ENCODE peak calls at places on chromosome 11, in six cellular contexts. R is HepG2, L is stomach, Z is suprapubic skin, O is breast epithelium, G is H1. C is an unnamed sample. For H3K9me3, the result is how much of the 10 kb centered on the place peaks cover.

GRCh38 chr11:57597971-57598830 is 716 bp downstream of the SERPING1 start:
- DNase-seq in L (peak), R (peak), G (peak), O (peak), Z (peak), C (no peak)

GRCh38 chr11:128903248-128904041 is 12.3 kb downstream of the KCNJ5 start:
- DNase-seq in Z (no peak), R (no peak), O (no peak), G (no peak), L (no peak), C (no peak)

GRCh38 chr11:73218106-73218829 is at the start of gene P2RY2:
- DNase-seq in O (peak), L (peak), G (peak), Z (peak), R (peak), C (no peak)

GRCh38 chr11:111937461-111937769 is 272 bp downstream of the DIXDC1 start:
- DNase-seq in O (no peak), Z (no peak), G (no peak), R (no peak), L (no peak), C (no peak)

GRCh38 chr11:75428301-75428724 is 4.7 kb downstream of the KLHL35 start:
- DNase-seq in G (no peak), L (peak), O (peak), Z (peak), R (peak), C (peak)

GRCh38 chr11:123063396-123064267 is 1.7 kb upstream of the HSPA8 start:
- DNase-seq in Z (peak), L (peak), O (no peak), R (peak), G (no peak), C (no peak)

GRCh38 chr11:70468256-70469230 is 70.2 kb downstream of the CTTN start:
- DNase-seq in G (no peak), L (no peak), O (no peak), R (no peak), Z (no peak), C (no peak)

GRCh38 chr11:62398011-62398994 is 20.5 kb upstream of the SCGB1A1 start:
- DNase-seq in R (peak), Z (peak), O (peak), L (no peak), G (no peak), C (no peak)

GRCh38 chr11:9066432-9066925 is 24.9 kb downstream of the SCUBE2 start:
- DNase-seq in O (no peak), R (peak), G (no peak), L (no peak), Z (no peak), C (no peak)

GRCh38 chr11:212150-213100 is 4.9 kb downstream of the RIC8A start:
- DNase-seq in L (no peak), R (no peak), Z (peak), O (no peak), G (no peak), C (no peak)

GRCh38 chr11:74678591-74679512 is 52.4 kb downstream of the CHRDL2 start:
- DNase-seq in G (no peak), O (peak), L (peak), R (no peak), Z (no peak), C (no peak)

GRCh38 chr11:113778111-113778910 is 1.3 kb upstream of the CLDN25 start:
- DNase-seq in Z (no peak), O (no peak), R (peak), G (no peak), L (peak), C (no peak)

GRCh38 chr11:75593337-75593915 is 31.4 kb downstream of the SERPINH1 start:
- DNase-seq in R (peak), Z (no peak), L (no peak), G (no peak), O (no peak), C (no peak)

GRCh38 chr11:44831605-44832394 is 105.0 kb downstream of the TSPAN18 start:
- DNase-seq in O (no peak), R (no peak), L (no peak), Z (no peak), G (no peak), C (no peak)

GRCh38 chr11:76831911-76832310 is 28.8 kb upstream of the ACER3 start:
- DNase-seq in R (no peak), O (no peak), Z (no peak), L (no peak), G (no peak), C (no peak)

GRCh38 chr11:94544582-94544831 is 786 bp downstream of the FUT4 start:
- DNase-seq in R (no peak), L (no peak), G (no peak), O (no peak), Z (no peak), C (no peak)

GRCh38 chr11:111253131-111253530 is 7.6 kb downstream of the POU2AF2 start:
- DNase-seq in R (no peak), G (no peak), Z (no peak), L (no peak), O (no peak), C (no peak)

GRCh38 chr11:93577291-93577690 is 34.1 kb upstream of the SMCO4 start:
- DNase-seq in G (no peak), R (no peak), O (no peak), Z (no peak), L (no peak), C (no peak)

GRCh38 chr11:95606824-95607223 is 182.8 kb downstream of the FAM76B start:
- DNase-seq in L (no peak), O (no peak), Z (no peak), R (no peak), G (no peak), C (no peak)

GRCh38 chr11:31417816-31418215 is 48.2 kb downstream of the DNAJC24 start:
- DNase-seq in O (no peak), R (no peak), Z (no peak), G (no peak), L (no peak), C (no peak)

GRCh38 chr11:47591764-47592163 is 2.4 kb downstream of the C1QTNF4 start:
- DNase-seq in O (no peak), L (no peak), R (no peak), Z (no peak), G (no peak), C (no peak)

GRCh38 chr11:106457727-106458126 is 380.3 kb downstream of the AASDHPPT start:
- DNase-seq in R (peak), Z (no peak), G (no peak), O (no peak), L (no peak), C (no peak)

DNA sequence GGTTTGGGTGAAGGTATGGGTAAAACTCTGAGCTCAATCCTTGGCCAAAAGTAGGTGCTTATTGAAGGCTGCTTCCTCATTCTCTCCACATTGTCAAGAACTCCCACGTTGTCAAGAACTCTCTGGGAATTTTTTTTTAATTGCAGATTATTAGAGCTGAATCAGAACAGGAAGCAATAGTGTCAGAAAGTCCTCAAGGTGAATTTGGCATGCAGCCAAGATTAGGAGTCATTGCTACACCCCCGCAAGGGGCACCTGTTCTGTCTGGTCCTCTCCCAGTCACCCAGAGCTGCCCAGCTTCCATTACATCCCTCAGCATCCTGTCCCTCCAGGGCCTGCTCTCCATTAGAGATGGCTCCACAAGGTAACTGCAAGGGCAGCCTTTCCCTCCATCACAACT is 996.5 kb downstream of the OPCML start:
- DNase-seq in R (no peak), L (no peak), G (no peak), O (no peak), Z (no peak), C (no peak)
- TF ChIP-seq POLR2AphosphoS5 in R (no peak), L (no peak), G (no peak), O (no peak), Z (no peak), C (no peak)

DNA sequence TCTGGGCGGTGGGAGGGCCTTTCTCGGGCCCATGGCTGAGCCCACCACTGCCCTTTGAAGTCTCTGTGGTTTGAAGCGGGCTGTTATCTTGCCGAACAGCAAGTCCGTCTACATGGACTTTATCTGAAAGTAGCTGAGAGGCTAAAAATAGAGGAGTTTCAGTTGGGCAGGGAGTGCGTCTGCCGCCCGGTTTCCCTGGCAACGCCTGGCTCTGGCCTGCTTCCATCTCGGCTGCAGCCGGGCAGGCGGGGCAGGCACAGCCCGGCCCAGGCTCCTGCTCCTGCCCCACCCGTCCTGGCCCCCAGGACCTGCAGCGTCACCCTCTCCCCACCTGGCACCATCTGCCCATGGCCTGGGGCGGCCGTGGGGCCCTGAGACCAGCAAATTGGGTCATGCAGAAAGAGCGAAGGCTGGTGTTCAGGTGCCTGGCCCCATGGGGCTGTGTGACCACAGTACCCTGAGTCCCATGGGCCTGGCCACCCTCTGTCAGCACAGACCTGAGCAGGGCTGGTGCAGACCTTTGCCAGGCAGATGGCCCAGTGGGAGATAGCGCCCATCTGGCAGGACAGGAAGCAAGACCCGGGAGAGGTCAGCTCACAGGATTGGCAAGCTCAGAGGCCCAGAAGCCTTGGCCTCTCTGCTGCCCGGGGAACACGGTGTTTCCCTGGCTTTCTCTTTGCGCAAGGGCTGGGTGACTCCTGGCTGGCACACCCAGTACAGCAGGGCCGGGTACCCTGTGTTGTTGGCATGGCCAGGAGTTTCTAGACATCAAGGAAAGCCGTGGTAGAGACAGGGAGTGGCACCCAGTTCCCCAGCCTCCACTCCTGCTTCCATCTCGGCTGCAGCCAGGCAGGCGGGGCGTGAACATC is 79.1 kb upstream of the KCNQ1OT1 start:
- DNase-seq in G (no peak), R (peak), O (peak), Z (peak), L (peak), C (no peak)
- H3K27ac ChIP-seq in G (no peak), R (no peak), O (peak), Z (peak), L (peak), C (no peak)

GRCh38 chr11:134440851-134441645 is 29.0 kb upstream of the B3GAT1 start:
- DNase-seq in Z (no peak), G (no peak), O (no peak), R (no peak), L (no peak), C (no peak)
- H3K9me3 ChIP-seq in Z (under half), G (under half), O (under half), R (under half), L (under half), C (under half)

GRCh38 chr11:64568584-64569140 is 22.4 kb upstream of the SLC22A12 start:
- DNase-seq in O (no peak), G (no peak), R (no peak), L (no peak), Z (peak), C (no peak)

GRCh38 chr11:64571050-64571409 is 20.0 kb upstream of the SLC22A12 start:
- DNase-seq in G (no peak), L (no peak), O (no peak), R (no peak), Z (no peak), C (no peak)

GRCh38 chr11:64568041-64568571 is 22.9 kb upstream of the SLC22A12 start:
- DNase-seq in O (no peak), L (no peak), R (no peak), G (no peak), Z (peak), C (no peak)

GRCh38 chr11:64570341-64570740 is 20.7 kb upstream of the SLC22A12 start:
- DNase-seq in Z (peak), O (no peak), G (no peak), L (no peak), R (no peak), C (no peak)

GRCh38 chr11:64569300-64569970 is 21.6 kb upstream of the SLC22A12 start:
- DNase-seq in L (no peak), G (no peak), R (no peak), O (no peak), Z (peak), C (no peak)
- TF ChIP-seq POLR2AphosphoS5 in L (no peak), G (no peak), R (no peak), O (no peak), Z (no peak), C (no peak)

GRCh38 chr11:117070016-117070415 is 28.2 kb downstream of the SIK3 start:
- DNase-seq in Z (no peak), L (no peak), O (no peak), G (no peak), R (no peak), C (no peak)
- H3K27ac ChIP-seq in Z (no peak), L (no peak), O (peak), G (no peak), R (no peak), C (peak)

DNA sequence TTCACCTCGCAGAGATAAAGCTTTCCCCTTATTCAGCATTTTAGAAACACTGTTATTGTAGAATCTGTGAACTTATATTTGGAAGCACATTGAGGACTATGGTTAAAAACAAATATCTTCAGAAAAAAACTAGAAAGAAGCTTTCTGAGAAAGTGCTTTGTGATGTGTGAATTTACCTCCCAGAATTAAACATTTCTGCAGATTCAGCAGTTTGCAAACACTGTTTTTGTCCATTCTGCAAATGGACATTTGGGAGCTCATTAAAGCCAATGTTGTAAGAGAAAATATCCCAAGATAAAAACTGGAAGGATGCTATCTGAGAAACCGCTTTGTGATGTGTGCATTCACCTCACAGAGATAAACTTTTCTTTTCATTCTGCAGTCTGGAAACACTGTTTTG is 272.7 kb downstream of the OR4A5 start:
- DNase-seq in G (no peak), O (no peak), R (no peak), Z (no peak), L (no peak), C (no peak)
- H3K9me3 ChIP-seq in G (half or more), O (half or more), R (half or more), Z (half or more), L (half or more), C (under half)

GRCh38 chr11:33135216-33135615 is 26.1 kb downstream of the CSTF3 start:
- DNase-seq in Z (no peak), L (no peak), R (no peak), G (no peak), O (no peak), C (no peak)
- TF ChIP-seq POLR2AphosphoS5 in Z (no peak), L (no peak), R (no peak), G (no peak), O (no peak), C (no peak)

C was measured in SK-N-MC.